ENCODE peak calls at places on chromosomes 11 and 22, in four cellular contexts. G, C, O and M are unnamed samples.
A peak's percentile ranks its signal among the peaks of the same experiment; 100 is the strongest.

GRCh38 chr11:12150831-12151382 is 40.5 kb downstream of the MICAL2 start:
- DNase-seq in C (peak; percentile 6), O (no peak), G (no peak), M (peak; percentile 87)

GRCh38 chr22:42519544-42520237 is at the start of gene RRP7A:
- DNase-seq in G (peak; percentile 72), C (peak; percentile 86), O (peak; percentile 87), M (peak; percentile 68)

GRCh38 chr11:69138265-69138664 is 17.5 kb upstream of the SMIM38 start:
- DNase-seq in G (peak; percentile 73), C (no peak), O (no peak), M (peak; percentile 70)

GRCh38 chr11:65892661-65893317 is 2.3 kb downstream of the CCDC85B start:
- DNase-seq in G (no peak), O (no peak), C (no peak), M (no peak)

GRCh38 chr11:47917643-47918369 is 62.6 kb upstream of the PTPRJ start:
- DNase-seq in G (peak; percentile 95), O (peak; percentile 90), C (peak; percentile 73), M (peak; percentile 91)

GRCh38 chr11:114448749-114449484 is 9.7 kb downstream of the REXO2 start:
- DNase-seq in G (peak; percentile 29), C (no peak), O (no peak), M (no peak)

GRCh38 chr22:36853407-36854099 is 7.3 kb upstream of the NCF4 start:
- DNase-seq in O (no peak), G (peak; percentile 18), C (peak; percentile 76), M (peak; percentile 83)

GRCh38 chr22:47165338-47165931 is 403.0 kb downstream of the TBC1D22A start:
- DNase-seq in G (no peak), O (peak; percentile 19), C (peak; percentile 5), M (no peak)

GRCh38 chr22:36258750-36259619 is 6.1 kb downstream of the APOL1 start:
- DNase-seq in C (peak; percentile 47), G (no peak), O (peak; percentile 70), M (peak; percentile 47)

GRCh38 chr11:71580057-71581003 is 2.3 kb downstream of the KRTAP5-11 start:
- DNase-seq in O (no peak), C (peak; percentile 58), G (peak; percentile 80), M (peak; percentile 82)

GRCh38 chr22:50314455-50315288 is 7.2 kb upstream of the PLXNB2 start:
- DNase-seq in O (no peak), G (no peak), C (peak; percentile 89), M (no peak)

GRCh38 chr11:81497202-81497804 is 1236.4 kb downstream of the FAM181B start:
- DNase-seq in C (no peak), G (peak; percentile 8), O (no peak), M (peak; percentile 60)

GRCh38 chr22:36378080-36378788 is 9.5 kb downstream of the MYH9 start:
- DNase-seq in O (no peak), G (no peak), C (no peak), M (no peak)

GRCh38 chr22:27576815-27577564 is 224.6 kb downstream of the MN1 start:
- DNase-seq in G (peak; percentile 44), C (no peak), O (no peak), M (peak; percentile 93)

GRCh38 chr11:126140932-126141291 is 70.5 kb downstream of the RPUSD4 start:
- DNase-seq in O (peak; percentile 86), C (peak; percentile 57), G (peak; percentile 78), M (peak; percentile 50)

GRCh38 chr11:86192858-86193257 is 51.7 kb upstream of the EED start:
- DNase-seq in O (no peak), C (no peak), G (no peak), M (no peak)

GRCh38 chr22:42959472-42960145 is 55.3 kb downstream of the PACSIN2 start:
- DNase-seq in C (peak; percentile 62), G (peak; percentile 43), O (no peak), M (peak; percentile 98)

GRCh38 chr11:110286298-110287040 is 9.9 kb downstream of the RDX start:
- DNase-seq in C (no peak), O (no peak), G (no peak), M (no peak)

GRCh38 chr22:16962501-16962900 is 45.5 kb downstream of the GAB4 start:
- DNase-seq in G (no peak), C (no peak), O (no peak), M (no peak)

GRCh38 chr22:50503475-50504145 is 3.9 kb downstream of the LMF2 start:
- DNase-seq in O (no peak), G (no peak), C (no peak), M (no peak)

GRCh38 chr22:24489011-24489410 is 6.1 kb upstream of the UPB1 start:
- DNase-seq in C (no peak), O (no peak), G (no peak), M (no peak)

GRCh38 chr11:105189586-105189985 is 50.0 kb upstream of the CARD18 start:
- DNase-seq in O (no peak), C (no peak), G (peak; percentile 38), M (peak; percentile 51)

GRCh38 chr11:125345706-125346561 is 150.1 kb downstream of the FEZ1 start:
- DNase-seq in C (peak; percentile 66), G (peak; percentile 66), O (peak; percentile 93), M (peak; percentile 98)

GRCh38 chr22:24416095-24416494 is 11.3 kb upstream of the ADORA2A start:
- DNase-seq in C (no peak), G (peak; percentile 72), O (peak; percentile 21), M (no peak)

GRCh38 chr11:79940976-79941735 is 500.3 kb upstream of the TENM4 start:
- DNase-seq in C (no peak), G (no peak), O (no peak), M (no peak)

GRCh38 chr11:120375076-120375475 is 38.9 kb downstream of the ARHGEF12 start:
- DNase-seq in C (no peak), O (no peak), G (no peak), M (peak; percentile 86)

GRCh38 chr11:27429740-27430451 is 42.7 kb downstream of the LGR4 start:
- DNase-seq in O (no peak), G (no peak), C (no peak), M (no peak)

GRCh38 chr11:19929655-19930054 is 217.0 kb downstream of the NAV2 start:
- DNase-seq in G (peak; percentile 25), C (no peak), O (no peak), M (no peak)

GRCh38 chr11:27404427-27404826 is 41.4 kb upstream of the CCDC34 start:
- DNase-seq in O (no peak), G (no peak), C (no peak), M (no peak)

GRCh38 chr11:134360050-134360835 is 28.5 kb downstream of the GLB1L2 start:
- DNase-seq in O (peak; percentile 84), C (peak; percentile 84), G (peak; percentile 39), M (peak; percentile 73)

GRCh38 chr11:74611369-74611861 is 19.0 kb downstream of the POLD3 start:
- DNase-seq in G (peak; percentile 95), O (no peak), C (no peak), M (peak; percentile 89)

GRCh38 chr11:43419460-43419859 is 60.7 kb downstream of the TTC17 start:
- DNase-seq in C (peak; percentile 21), G (peak; percentile 29), O (no peak), M (peak; percentile 75)

GRCh38 chr11:62400760-62401159 is 18.1 kb upstream of the SCGB1A1 start:
- DNase-seq in G (peak; percentile 93), O (peak; percentile 94), C (peak; percentile 73), M (peak; percentile 59)

GRCh38 chr11:81725691-81726090 is 1008.0 kb downstream of the FAM181B start:
- DNase-seq in O (no peak), C (no peak), G (peak; percentile 27), M (peak; percentile 77)

GRCh38 chr11:66909181-66909580 is 49.0 kb downstream of the PC start:
- DNase-seq in O (no peak), C (no peak), G (no peak), M (no peak)

GRCh38 chr11:64842851-64843841 is 1.3 kb downstream of the CDC42BPG start:
- DNase-seq in O (peak; percentile 58), G (no peak), C (peak; percentile 87), M (no peak)
- TF ChIP-seq CTCF in O (no peak), G (no peak), C (no peak), M (no peak)

GRCh38 chr11:78916759-78917158 is 342.1 kb upstream of the NARS2 start:
- DNase-seq in O (no peak), G (no peak), C (no peak), M (peak; percentile 33)

GRCh38 chr11:78909386-78909785 is 334.7 kb upstream of the NARS2 start:
- DNase-seq in O (no peak), G (no peak), C (no peak), M (no peak)

GRCh38 chr11:78910322-78910721 is 335.7 kb upstream of the NARS2 start:
- DNase-seq in O (no peak), C (no peak), G (no peak), M (no peak)

GRCh38 chr11:78912778-78913177 is 338.1 kb upstream of the NARS2 start:
- DNase-seq in C (no peak), G (no peak), O (no peak), M (no peak)

DNA sequence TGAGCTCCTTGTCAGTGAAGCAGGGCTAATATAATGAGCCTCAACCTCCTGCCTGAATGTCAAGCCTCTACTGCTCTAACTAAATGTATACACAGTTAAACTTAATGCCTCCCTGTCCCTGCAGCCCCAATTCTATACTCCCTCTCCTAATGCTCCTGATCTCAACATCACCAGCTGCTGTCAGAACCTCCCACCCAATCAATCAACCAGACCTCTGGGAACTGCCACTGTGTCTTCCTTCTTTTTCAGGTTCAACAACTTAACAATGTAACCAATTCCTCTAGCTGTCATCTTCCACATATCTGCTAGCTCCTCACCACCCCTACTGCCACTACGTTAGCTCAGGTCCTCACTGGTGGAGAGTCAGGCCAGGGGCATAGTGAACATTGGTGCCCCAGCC is 339.8 kb upstream of the NARS2 start:
- DNase-seq in C (no peak), G (no peak), O (no peak), M (no peak)
- H3K4me3 ChIP-seq in C (no peak overlapping the region), G (no peak overlapping the region), O (no peak overlapping the region), M (no peak overlapping the region)

GRCh38 chr22:30423296-30423958 is 2.1 kb upstream of the MTFP1 start:
- DNase-seq in C (peak; percentile 56), O (no peak), G (no peak), M (peak; percentile 84)
- TF ChIP-seq CTCF in C (no peak), O (peak; percentile 58), G (no peak), M (peak; percentile 17)

GRCh38 chr11:59097113-59097708 is 9.8 kb upstream of the FAM111B start:
- DNase-seq in G (peak; percentile 58), C (peak; percentile 75), O (no peak), M (peak; percentile 81)

GRCh38 chr11:59106363-59107336 is at the start of gene FAM111B:
- DNase-seq in C (peak; percentile 90), O (peak; percentile 75), G (peak; percentile 91), M (peak; percentile 95)

GRCh38 chr11:59102259-59102765 is 4.7 kb upstream of the FAM111B start:
- DNase-seq in G (peak; percentile 32), C (peak; percentile 66), O (no peak), M (peak; percentile 51)
- H3K4me3 ChIP-seq in G (peak overlapping the region; percentile 52), C (peak overlapping the region; percentile 21), O (no peak overlapping the region), M (peak overlapping the region; percentile 19)

GRCh38 chr11:63829823-63830489 is 9.0 kb upstream of the MARK2 start:
- DNase-seq in O (no peak), G (no peak), C (no peak), M (peak; percentile 52)
- TF ChIP-seq CTCF in O (no peak), G (no peak), C (no peak), M (peak; percentile 57)

GRCh38 chr22:28817919-28818859 is 17.8 kb upstream of the XBP1 start:
- DNase-seq in C (peak; percentile 66), O (no peak), G (no peak), M (no peak)
- H3K4me3 ChIP-seq in C (no peak overlapping the region), O (no peak overlapping the region), G (no peak overlapping the region), M (no peak overlapping the region)